ENCODE peak calls at places on chromosomes 6 and 20, in seven cellular contexts. One of them, this sample, is unnamed.

GRCh38 chr6:137218473-137218916 is 690 bp downstream of the IFNGR1 start:
- DNase-seq in progenitor cell of endocrine pancreas: no peak
- DNase-seq in NCI-H1930: no peak
- DNase-seq in activated gamma-delta T cell treated with Interleukin-2 at 50 U/mL for 16 hours: peak; percentile 34
- DNase-seq in retinal pigment epithelial cell: no peak
- DNase-seq in fibroblast of the aortic adventitia: peak; percentile 35
- DNase-seq in stimulated activated CD4-positive, alpha-beta T cell treated with anti-CD3 and anti-CD28 coated beads, Interleukin-2, amount 100 ng/mL, for 48 hours: peak; percentile 14
- DNase-seq in this sample: no peak

GRCh38 chr6:51887859-51888258 is 199.6 kb downstream of the PKHD1 start:
- DNase-seq in progenitor cell of endocrine pancreas: no peak
- DNase-seq in NCI-H1930: no peak
- DNase-seq in activated gamma-delta T cell treated with Interleukin-2 at 50 U/mL for 16 hours: no peak
- DNase-seq in retinal pigment epithelial cell: no peak
- DNase-seq in fibroblast of the aortic adventitia: no peak
- DNase-seq in stimulated activated CD4-positive, alpha-beta T cell treated with anti-CD3 and anti-CD28 coated beads, Interleukin-2, amount 100 ng/mL, for 48 hours: no peak
- DNase-seq in this sample: no peak

GRCh38 chr6:5175195-5175594 is 85.6 kb downstream of the LYRM4 start:
- DNase-seq in progenitor cell of endocrine pancreas: no peak
- DNase-seq in NCI-H1930: peak; percentile 11
- DNase-seq in activated gamma-delta T cell treated with Interleukin-2 at 50 U/mL for 16 hours: no peak
- DNase-seq in retinal pigment epithelial cell: no peak
- DNase-seq in fibroblast of the aortic adventitia: no peak
- DNase-seq in stimulated activated CD4-positive, alpha-beta T cell treated with anti-CD3 and anti-CD28 coated beads, Interleukin-2, amount 100 ng/mL, for 48 hours: no peak
- DNase-seq in this sample: no peak

GRCh38 chr20:41047975-41048305 is 19.3 kb downstream of the TOP1 start:
- DNase-seq in progenitor cell of endocrine pancreas: no peak
- DNase-seq in NCI-H1930: no peak
- DNase-seq in activated gamma-delta T cell treated with Interleukin-2 at 50 U/mL for 16 hours: no peak
- DNase-seq in retinal pigment epithelial cell: no peak
- DNase-seq in fibroblast of the aortic adventitia: peak; percentile 62
- DNase-seq in stimulated activated CD4-positive, alpha-beta T cell treated with anti-CD3 and anti-CD28 coated beads, Interleukin-2, amount 100 ng/mL, for 48 hours: no peak
- DNase-seq in this sample: no peak

GRCh38 chr20:53668981-53669380 is 75.3 kb upstream of the ZNF217 start:
- DNase-seq in progenitor cell of endocrine pancreas: no peak
- DNase-seq in NCI-H1930: no peak
- DNase-seq in activated gamma-delta T cell treated with Interleukin-2 at 50 U/mL for 16 hours: no peak
- DNase-seq in retinal pigment epithelial cell: no peak
- DNase-seq in fibroblast of the aortic adventitia: no peak
- DNase-seq in stimulated activated CD4-positive, alpha-beta T cell treated with anti-CD3 and anti-CD28 coated beads, Interleukin-2, amount 100 ng/mL, for 48 hours: no peak
- DNase-seq in this sample: no peak

GRCh38 chr6:124963416-124964083 is 1.3 kb downstream of the RNF217 start:
- DNase-seq in progenitor cell of endocrine pancreas: no peak
- DNase-seq in NCI-H1930: no peak
- DNase-seq in activated gamma-delta T cell treated with Interleukin-2 at 50 U/mL for 16 hours: no peak
- DNase-seq in retinal pigment epithelial cell: no peak
- DNase-seq in fibroblast of the aortic adventitia: peak; percentile 55
- DNase-seq in stimulated activated CD4-positive, alpha-beta T cell treated with anti-CD3 and anti-CD28 coated beads, Interleukin-2, amount 100 ng/mL, for 48 hours: no peak
- DNase-seq in this sample: no peak

GRCh38 chr20:10731190-10731955 is 57.6 kb upstream of the JAG1 start:
- DNase-seq in progenitor cell of endocrine pancreas: no peak
- DNase-seq in NCI-H1930: no peak
- DNase-seq in activated gamma-delta T cell treated with Interleukin-2 at 50 U/mL for 16 hours: no peak
- DNase-seq in retinal pigment epithelial cell: no peak
- DNase-seq in fibroblast of the aortic adventitia: peak; percentile 80
- DNase-seq in stimulated activated CD4-positive, alpha-beta T cell treated with anti-CD3 and anti-CD28 coated beads, Interleukin-2, amount 100 ng/mL, for 48 hours: no peak
- DNase-seq in this sample: no peak

GRCh38 chr6:32597024-32597423 is 7.4 kb upstream of the HLA-DRB1 start:
- DNase-seq in progenitor cell of endocrine pancreas: no peak
- DNase-seq in NCI-H1930: no peak
- DNase-seq in activated gamma-delta T cell treated with Interleukin-2 at 50 U/mL for 16 hours: no peak
- DNase-seq in retinal pigment epithelial cell: no peak
- DNase-seq in fibroblast of the aortic adventitia: no peak
- DNase-seq in stimulated activated CD4-positive, alpha-beta T cell treated with anti-CD3 and anti-CD28 coated beads, Interleukin-2, amount 100 ng/mL, for 48 hours: no peak
- DNase-seq in this sample: no peak

GRCh38 chr20:6919792-6920468 is 152.4 kb downstream of the BMP2 start:
- DNase-seq in progenitor cell of endocrine pancreas: no peak
- DNase-seq in NCI-H1930: no peak
- DNase-seq in activated gamma-delta T cell treated with Interleukin-2 at 50 U/mL for 16 hours: no peak
- DNase-seq in retinal pigment epithelial cell: no peak
- DNase-seq in fibroblast of the aortic adventitia: no peak
- DNase-seq in stimulated activated CD4-positive, alpha-beta T cell treated with anti-CD3 and anti-CD28 coated beads, Interleukin-2, amount 100 ng/mL, for 48 hours: no peak
- DNase-seq in this sample: no peak

GRCh38 chr20:17518339-17519052 is 12.7 kb downstream of the BFSP1 start:
- DNase-seq in progenitor cell of endocrine pancreas: no peak
- DNase-seq in NCI-H1930: no peak
- DNase-seq in activated gamma-delta T cell treated with Interleukin-2 at 50 U/mL for 16 hours: no peak
- DNase-seq in retinal pigment epithelial cell: no peak
- DNase-seq in fibroblast of the aortic adventitia: no peak
- DNase-seq in stimulated activated CD4-positive, alpha-beta T cell treated with anti-CD3 and anti-CD28 coated beads, Interleukin-2, amount 100 ng/mL, for 48 hours: no peak
- DNase-seq in this sample: no peak

GRCh38 chr20:62030834-62031434 is 34.7 kb downstream of the TAF4 start:
- DNase-seq in progenitor cell of endocrine pancreas: no peak
- DNase-seq in NCI-H1930: no peak
- DNase-seq in activated gamma-delta T cell treated with Interleukin-2 at 50 U/mL for 16 hours: peak; percentile 37
- DNase-seq in retinal pigment epithelial cell: no peak
- DNase-seq in fibroblast of the aortic adventitia: no peak
- DNase-seq in stimulated activated CD4-positive, alpha-beta T cell treated with anti-CD3 and anti-CD28 coated beads, Interleukin-2, amount 100 ng/mL, for 48 hours: peak; percentile 9
- DNase-seq in this sample: no peak

GRCh38 chr6:19009769-19010168 is 622.6 kb downstream of the RNF144B start:
- DNase-seq in progenitor cell of endocrine pancreas: no peak
- DNase-seq in NCI-H1930: no peak
- DNase-seq in activated gamma-delta T cell treated with Interleukin-2 at 50 U/mL for 16 hours: no peak
- DNase-seq in retinal pigment epithelial cell: no peak
- DNase-seq in fibroblast of the aortic adventitia: no peak
- DNase-seq in stimulated activated CD4-positive, alpha-beta T cell treated with anti-CD3 and anti-CD28 coated beads, Interleukin-2, amount 100 ng/mL, for 48 hours: no peak
- DNase-seq in this sample: no peak

GRCh38 chr20:9359561-9360308 is 154.7 kb upstream of the LAMP5 start:
- DNase-seq in progenitor cell of endocrine pancreas: no peak
- DNase-seq in NCI-H1930: no peak
- DNase-seq in activated gamma-delta T cell treated with Interleukin-2 at 50 U/mL for 16 hours: no peak
- DNase-seq in retinal pigment epithelial cell: no peak
- DNase-seq in fibroblast of the aortic adventitia: peak; percentile 79
- DNase-seq in stimulated activated CD4-positive, alpha-beta T cell treated with anti-CD3 and anti-CD28 coated beads, Interleukin-2, amount 100 ng/mL, for 48 hours: no peak
- DNase-seq in this sample: peak; percentile 11

GRCh38 chr6:149499066-149499465 is 14.3 kb upstream of the ZC3H12D start:
- DNase-seq in progenitor cell of endocrine pancreas: no peak
- DNase-seq in NCI-H1930: no peak
- DNase-seq in activated gamma-delta T cell treated with Interleukin-2 at 50 U/mL for 16 hours: no peak
- DNase-seq in retinal pigment epithelial cell: peak; percentile 90
- DNase-seq in fibroblast of the aortic adventitia: peak; percentile 57
- DNase-seq in stimulated activated CD4-positive, alpha-beta T cell treated with anti-CD3 and anti-CD28 coated beads, Interleukin-2, amount 100 ng/mL, for 48 hours: no peak
- DNase-seq in this sample: no peak